ENCODE peak calls at places on chromosome 11, in eight cellular contexts. E is T47D; J is stimulated activated CD4-positive, alpha-beta T cell treated with anti-CD3 and anti-CD28 coated beads, Interleukin-12 subunit alpha, Interleukin-12 subunit beta, amount 100 ng/mL, for 4 hours; Q is stimulated activated CD8-positive, alpha-beta memory T cell treated with anti-CD3 and anti-CD28 coated beads, Interleukin-7, amount 100 ng/mL, for 4 hours; D is heart left ventricle; B is Daoy; L is IMR-90; R is NCI-H1436. I is an unnamed sample.

GRCh38 chr11:17473071-17473744 is 3.4 kb downstream of the ABCC8 start:
- DNase-seq in D (no peak), L (peak), J (no peak), E (peak), Q (no peak), R (no peak), B (peak), I (no peak)

GRCh38 chr11:134510171-134510570 is 98.1 kb upstream of the B3GAT1 start:
- DNase-seq in D (no peak), L (no peak), E (no peak), B (no peak), R (no peak), J (no peak), Q (no peak), I (no peak)

GRCh38 chr11:1676254-1676740 is 20.7 kb upstream of the KRTAP5-6 start:
- DNase-seq in B (no peak), Q (no peak), L (no peak), R (no peak), J (no peak), D (no peak), E (no peak), I (no peak)

GRCh38 chr11:65776710-65777141 is 4.0 kb downstream of the AP5B1 start:
- DNase-seq in R (no peak), J (no peak), D (no peak), L (no peak), E (no peak), Q (no peak), B (no peak), I (no peak)

GRCh38 chr11:6473481-6474422 is at the start of gene TRIM3:
- DNase-seq in D (peak), E (peak), J (peak), R (peak), Q (peak), B (peak), L (peak), I (peak)

GRCh38 chr11:73372371-73372993 is 3.7 kb upstream of the RELT start:
- DNase-seq in L (no peak), R (no peak), B (peak), E (peak), Q (no peak), D (peak), J (no peak), I (no peak)

GRCh38 chr11:43243901-43244300 is 67.9 kb upstream of the API5 start:
- DNase-seq in B (no peak), D (no peak), J (no peak), L (no peak), R (no peak), E (no peak), Q (no peak), I (no peak)

GRCh38 chr11:128472128-128473110 is 114.9 kb downstream of the ETS1 start:
- DNase-seq in E (no peak), L (peak), J (peak), B (peak), Q (no peak), D (no peak), R (no peak), I (no peak)

GRCh38 chr11:102046841-102047240 is 396 bp upstream of the CFAP300 start:
- DNase-seq in R (no peak), L (peak), Q (no peak), E (no peak), D (no peak), B (no peak), J (no peak), I (no peak)

GRCh38 chr11:119990306-119991021 is 147.4 kb downstream of the TRIM29 start:
- DNase-seq in D (no peak), L (no peak), B (no peak), R (no peak), E (peak), J (no peak), Q (no peak), I (no peak)